ENCODE peak calls at places on chromosomes 11 and 22, in nine cellular contexts. Y, C, H, Q, K, Z, L, T and R are unnamed samples.

GRCh38 chr22:44050766-44051747 is 27.0 kb downstream of the PARVB start:
- DNase-seq in Y (no peak), C (no peak), H (no peak), Q (no peak), K (no peak), Z (no peak), L (no peak), T (no peak), R (no peak)

GRCh38 chr11:91932151-91932821 is 292.3 kb upstream of the FAT3 start:
- DNase-seq in Y (no peak), C (no peak), H (no peak), Q (no peak), K (no peak), Z (no peak), L (no peak), T (no peak), R (no peak)

GRCh38 chr11:113505541-113506375 is 30.6 kb upstream of the DRD2 start:
- DNase-seq in Y (no peak), C (no peak), H (no peak), Q (no peak), K (no peak), Z (no peak), L (no peak), T (peak), R (no peak)

GRCh38 chr11:123137496-123138270 is 57.4 kb downstream of the CLMP start:
- DNase-seq in Y (peak), C (peak), H (no peak), Q (no peak), K (peak), Z (no peak), L (no peak), T (no peak), R (no peak)

GRCh38 chr11:1002091-1002984 is 34.2 kb downstream of the MUC6 start:
- DNase-seq in Y (no peak), C (peak), H (no peak), Q (no peak), K (no peak), Z (no peak), L (no peak), T (no peak), R (no peak)

GRCh38 chr11:98153752-98154151 is 867.0 kb upstream of the CNTN5 start:
- DNase-seq in Y (no peak), C (no peak), H (no peak), Q (no peak), K (no peak), Z (no peak), L (no peak), T (no peak), R (no peak)

GRCh38 chr11:112157274-112157766 is 6.6 kb downstream of the IL18 start:
- DNase-seq in Y (no peak), C (peak), H (no peak), Q (no peak), K (no peak), Z (no peak), L (no peak), T (peak), R (no peak)

GRCh38 chr22:20111045-20111688 is 4.7 kb upstream of the RANBP1 start:
- DNase-seq in Y (peak), C (no peak), H (no peak), Q (peak), K (no peak), Z (no peak), L (no peak), T (peak), R (no peak)

GRCh38 chr11:43547900-43548381 is 132.6 kb upstream of the HSD17B12 start:
- DNase-seq in Y (peak), C (peak), H (no peak), Q (no peak), K (no peak), Z (no peak), L (no peak), T (no peak), R (no peak)